ENCODE peak calls at places on chromosomes 11 and 22, in ten cellular contexts. F is fibroblast of pulmonary artery, E is adrenal gland, P is mucosa of descending colon, V is neural progenitor cell, O is ascending aorta, Q is PC-3, G is IMR-90, A is thoracic aorta, J is dorsolateral prefrontal cortex. I is an unnamed sample.

GRCh38 chr11:122045181-122045586 is 70.8 kb downstream of the BLID start:
- DNase-seq in O (no peak), J (no peak), P (no peak), G (peak; percentile 92), F (peak; percentile 85), A (no peak), E (no peak), V (no peak), Q (peak; percentile 92), I (peak; percentile 86)

GRCh38 chr11:8019671-8020597 is 32.8 kb downstream of the EIF3F start:
- DNase-seq in F (peak; percentile 32), Q (no peak), P (no peak), O (peak; percentile 61), A (no peak), E (peak; percentile 59), G (peak; percentile 40), V (peak; percentile 55), J (peak; percentile 34), I (peak; percentile 36)

GRCh38 chr22:27086728-27087450 is 429.5 kb downstream of the MIAT start:
- DNase-seq in P (no peak), E (no peak), F (no peak), G (no peak), A (no peak), O (no peak), Q (no peak), V (no peak), J (no peak), I (no peak)

GRCh38 chr11:37280194-37280593 is 682.2 kb upstream of the RAG2 start:
- DNase-seq in G (no peak), Q (no peak), A (no peak), F (no peak), P (no peak), V (no peak), J (no peak), E (no peak), O (no peak), I (no peak)

GRCh38 chr11:48043111-48043997 is 63.0 kb downstream of the PTPRJ start:
- DNase-seq in O (no peak), V (no peak), J (no peak), P (no peak), F (no peak), G (no peak), A (no peak), Q (no peak), E (no peak), I (no peak)

GRCh38 chr11:20511982-20512381 is 87.4 kb upstream of the SLC6A5 start:
- DNase-seq in O (no peak), G (no peak), J (no peak), A (no peak), F (no peak), E (no peak), P (no peak), V (no peak), Q (no peak), I (no peak)

GRCh38 chr11:113806403-113806802 is 26.8 kb downstream of the CLDN25 start:
- DNase-seq in O (no peak), V (peak; percentile 80), Q (peak; percentile 59), E (no peak), F (peak; percentile 29), A (no peak), G (peak; percentile 7), P (no peak), J (no peak), I (peak; percentile 4)

GRCh38 chr11:117908261-117908895 is 20.8 kb downstream of the TMPRSS13 start:
- DNase-seq in A (no peak), G (no peak), O (no peak), Q (no peak), E (no peak), V (no peak), P (no peak), F (no peak), J (no peak), I (no peak)

GRCh38 chr11:67320011-67320410 is 16.7 kb downstream of the SSH3 start:
- DNase-seq in O (no peak), V (no peak), P (no peak), A (no peak), E (no peak), J (no peak), F (no peak), Q (peak; percentile 27), G (peak; percentile 71), I (peak; percentile 40)

GRCh38 chr11:46277623-46278386 is at the start of gene CREB3L1:
- DNase-seq in G (no peak), A (no peak), F (no peak), J (no peak), O (peak; percentile 75), Q (no peak), V (peak; percentile 59), E (no peak), P (peak; percentile 84), I (peak; percentile 67)

GRCh38 chr22:24440718-24441405 is 13.5 kb downstream of the ADORA2A start:
- DNase-seq in F (no peak), O (no peak), J (peak; percentile 64), P (no peak), A (no peak), V (no peak), E (peak; percentile 54), Q (no peak), G (no peak), I (no peak)

GRCh38 chr11:113119074-113119473 is 157.9 kb downstream of the NCAM1 start:
- DNase-seq in F (peak; percentile 22), A (no peak), O (no peak), Q (no peak), V (no peak), E (peak; percentile 70), J (no peak), P (no peak), G (no peak), I (peak; percentile 28)

GRCh38 chr22:35766654-35767580 is 49.2 kb downstream of the APOL5 start:
- DNase-seq in A (no peak), E (no peak), F (peak; percentile 52), G (no peak), O (no peak), P (no peak), V (peak; percentile 72), J (no peak), Q (peak; percentile 67), I (peak; percentile 31)

GRCh38 chr22:49568751-49569285 is 258.9 kb downstream of the BRD1 start:
- DNase-seq in E (no peak), A (no peak), Q (no peak), V (peak; percentile 18), P (no peak), J (no peak), G (no peak), F (no peak), O (no peak), I (no peak)

GRCh38 chr11:120952503-120953229 is 71.2 kb upstream of the TBCEL start:
- DNase-seq in A (peak; percentile 14), Q (peak; percentile 94), G (peak; percentile 64), E (peak; percentile 90), V (peak; percentile 89), O (peak; percentile 65), F (peak; percentile 77), J (peak; percentile 40), P (peak; percentile 85), I (peak; percentile 67)

GRCh38 chr11:117337061-117337460 is 9.4 kb downstream of the CEP164 start:
- DNase-seq in V (peak; percentile 42), F (no peak), O (no peak), E (no peak), G (no peak), P (no peak), A (no peak), J (no peak), Q (no peak), I (no peak)

DNA sequence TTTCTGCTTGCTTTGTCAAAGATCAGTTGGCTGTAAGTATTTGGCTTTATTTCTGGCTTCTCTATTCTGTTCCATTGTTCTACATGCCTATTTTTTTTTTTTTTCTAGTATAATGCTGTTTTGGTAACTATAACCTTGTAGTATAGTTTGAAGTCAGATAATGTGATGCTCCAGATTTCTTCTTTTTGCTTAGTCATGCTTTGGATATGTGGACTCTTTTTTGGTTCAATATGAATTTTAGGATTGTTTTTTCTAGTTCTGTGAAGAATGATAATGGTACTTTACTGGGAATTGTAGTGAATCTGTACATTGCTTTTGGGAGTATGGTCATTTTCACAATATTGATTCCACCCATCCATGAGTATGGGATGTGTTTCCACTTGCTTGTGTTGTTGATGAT is 37.9 kb upstream of the ARHGAP20 start:
- DNase-seq in F (no peak), E (no peak), V (no peak), G (no peak), Q (no peak), A (no peak), P (no peak), O (no peak), J (no peak), I (no peak)
- H3K4me3 ChIP-seq in F (no peak overlapping the region), E (no peak overlapping the region), V (no peak overlapping the region), G (no peak overlapping the region), Q (no peak overlapping the region), A (no peak overlapping the region), P (no peak overlapping the region), O (no peak overlapping the region), J (no peak overlapping the region), I (no peak overlapping the region)

DNA sequence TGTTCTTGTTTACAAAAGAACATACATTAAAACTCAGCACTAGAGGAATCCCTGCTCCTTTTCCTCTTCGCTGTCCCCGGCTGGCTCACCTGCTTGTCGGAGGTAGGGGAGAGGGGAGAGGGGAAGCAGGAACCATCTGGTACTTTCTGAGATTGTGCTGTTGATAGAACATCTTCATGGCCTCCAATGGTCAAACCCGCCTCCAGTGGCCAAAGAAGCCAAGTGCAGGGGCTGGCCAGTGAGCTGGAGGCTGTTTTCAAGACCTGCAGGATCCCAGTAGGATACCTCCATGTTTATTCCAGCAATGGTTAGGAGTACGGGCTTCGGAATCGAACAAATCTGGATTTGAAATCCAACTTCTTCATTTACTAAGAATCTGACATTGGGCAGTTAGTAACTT is 92.6 kb downstream of the PKNOX2 start:
- DNase-seq in E (no peak), P (no peak), A (no peak), V (peak; percentile 54), F (no peak), Q (peak; percentile 16), J (no peak), O (no peak), G (no peak), I (no peak)
- TF ChIP-seq CTCF in E (no peak), P (no peak), A (no peak), V (peak; percentile 50), F (peak; percentile 27), Q (peak; percentile 32), J (no peak), O (no peak), G (peak; percentile 20), I (peak; percentile 45)

GRCh38 chr22:44188986-44189630 is 8.4 kb downstream of the PARVG start:
- DNase-seq in O (no peak), E (no peak), F (no peak), Q (no peak), J (no peak), G (no peak), A (no peak), V (no peak), P (no peak), I (no peak)
- H3K4me3 ChIP-seq in O (no peak overlapping the region), E (no peak overlapping the region), F (no peak overlapping the region), Q (no peak overlapping the region), J (no peak overlapping the region), G (no peak overlapping the region), A (no peak overlapping the region), V (no peak overlapping the region), P (no peak overlapping the region), I (no peak overlapping the region)

DNA sequence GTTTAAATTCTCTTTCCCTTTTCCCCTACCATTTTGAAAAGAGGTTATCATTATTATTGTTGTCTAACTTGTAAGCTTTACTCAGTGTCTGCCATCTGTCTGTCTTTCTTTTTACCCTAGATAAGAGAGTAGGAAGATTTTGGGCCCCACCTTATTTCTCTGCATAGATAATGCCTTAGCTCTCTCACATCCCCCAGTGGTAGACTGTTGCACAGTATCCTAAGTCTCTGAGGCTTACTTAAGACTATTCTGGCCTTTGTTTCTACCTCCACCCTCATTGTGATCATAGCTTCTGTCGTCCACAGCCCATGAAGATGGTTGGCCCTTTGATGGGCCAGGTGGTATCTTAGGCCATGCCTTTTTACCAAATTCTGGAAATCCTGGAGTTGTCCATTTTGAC is 3.6 kb upstream of the OR51L1 start:
- DNase-seq in A (no peak), G (peak; percentile 12), Q (peak; percentile 9), P (no peak), V (peak; percentile 32), F (peak; percentile 11), O (no peak), J (no peak), E (no peak), I (peak; percentile 0)
- TF ChIP-seq CTCF in A (no peak), G (peak; percentile 34), Q (peak; percentile 30), P (no peak), V (peak; percentile 30), F (peak; percentile 33), O (no peak), J (no peak), E (no peak), I (peak; percentile 27)

I was measured in AG10803.